ENCODE peak calls at places on chromosomes 4 and X, in seven cellular contexts. One of them, this sample, is unnamed.

GRCh38 chr4:127936974-127937373 is 28.0 kb downstream of the MFSD8 start:
- DNase-seq in ovary: no peak
- DNase-seq in cardiac muscle cell: no peak
- DNase-seq in RWPE1: no peak
- DNase-seq in naive thymus-derived CD4-positive, alpha-beta T cell: no peak
- DNase-seq in A549: no peak
- DNase-seq in aorta: no peak
- DNase-seq in this sample: no peak

GRCh38 chr4:76087007-76087769 is 12.7 kb downstream of the ART3 start:
- DNase-seq in ovary: no peak
- DNase-seq in cardiac muscle cell: peak
- DNase-seq in RWPE1: peak
- DNase-seq in naive thymus-derived CD4-positive, alpha-beta T cell: no peak
- DNase-seq in A549: peak
- DNase-seq in aorta: no peak
- DNase-seq in this sample: peak

GRCh38 chrX:70494441-70494840 is 49.8 kb downstream of the DLG3 start:
- DNase-seq in ovary: no peak
- DNase-seq in cardiac muscle cell: no peak
- DNase-seq in RWPE1: no peak
- DNase-seq in naive thymus-derived CD4-positive, alpha-beta T cell: no peak
- DNase-seq in A549: peak
- DNase-seq in aorta: no peak
- DNase-seq in this sample: no peak

GRCh38 chrX:124346064-124346876 is at the start of gene SH2D1A:
- DNase-seq in ovary: no peak
- DNase-seq in cardiac muscle cell: no peak
- DNase-seq in RWPE1: no peak
- DNase-seq in naive thymus-derived CD4-positive, alpha-beta T cell: peak
- DNase-seq in A549: no peak
- DNase-seq in aorta: no peak
- DNase-seq in this sample: no peak

GRCh38 chr4:70634482-70634881 is 5.9 kb downstream of the ENAM start:
- DNase-seq in ovary: no peak
- DNase-seq in cardiac muscle cell: no peak
- DNase-seq in RWPE1: no peak
- DNase-seq in naive thymus-derived CD4-positive, alpha-beta T cell: no peak
- DNase-seq in A549: no peak
- DNase-seq in aorta: no peak
- DNase-seq in this sample: no peak

GRCh38 chr4:48722509-48723446 is 57.3 kb downstream of the FRYL start:
- DNase-seq in ovary: no peak
- DNase-seq in cardiac muscle cell: no peak
- DNase-seq in RWPE1: no peak
- DNase-seq in naive thymus-derived CD4-positive, alpha-beta T cell: no peak
- DNase-seq in A549: no peak
- DNase-seq in aorta: no peak
- DNase-seq in this sample: no peak

GRCh38 chr4:7691992-7692391 is 247.7 kb downstream of the AFAP1 start:
- DNase-seq in ovary: peak
- DNase-seq in cardiac muscle cell: no peak
- DNase-seq in RWPE1: no peak
- DNase-seq in naive thymus-derived CD4-positive, alpha-beta T cell: no peak
- DNase-seq in A549: no peak
- DNase-seq in aorta: no peak
- DNase-seq in this sample: peak

GRCh38 chr4:8771666-8772065 is 100.0 kb downstream of the HMX1 start:
- DNase-seq in ovary: no peak
- DNase-seq in cardiac muscle cell: no peak
- DNase-seq in RWPE1: no peak
- DNase-seq in naive thymus-derived CD4-positive, alpha-beta T cell: no peak
- DNase-seq in A549: no peak
- DNase-seq in aorta: peak
- DNase-seq in this sample: peak

GRCh38 chrX:30521440-30522182 is 56.0 kb downstream of the TASL start:
- DNase-seq in ovary: no peak
- DNase-seq in cardiac muscle cell: peak
- DNase-seq in RWPE1: peak
- DNase-seq in naive thymus-derived CD4-positive, alpha-beta T cell: no peak
- DNase-seq in A549: no peak
- DNase-seq in aorta: no peak
- DNase-seq in this sample: no peak

GRCh38 chr4:118396881-118397666 is 44.3 kb upstream of the PRSS12 start:
- DNase-seq in ovary: no peak
- DNase-seq in cardiac muscle cell: no peak
- DNase-seq in RWPE1: peak
- DNase-seq in naive thymus-derived CD4-positive, alpha-beta T cell: no peak
- DNase-seq in A549: no peak
- DNase-seq in aorta: no peak
- DNase-seq in this sample: no peak

GRCh38 chr4:144701683-144702233 is 55.8 kb downstream of the HHIP start:
- DNase-seq in ovary: no peak
- DNase-seq in cardiac muscle cell: no peak
- DNase-seq in RWPE1: no peak
- DNase-seq in naive thymus-derived CD4-positive, alpha-beta T cell: no peak
- DNase-seq in A549: no peak
- DNase-seq in aorta: no peak
- DNase-seq in this sample: no peak

GRCh38 chr4:6114601-6115000 is 85.7 kb downstream of the JAKMIP1 start:
- DNase-seq in ovary: no peak
- DNase-seq in cardiac muscle cell: no peak
- DNase-seq in RWPE1: no peak
- DNase-seq in naive thymus-derived CD4-positive, alpha-beta T cell: no peak
- DNase-seq in A549: no peak
- DNase-seq in aorta: no peak
- DNase-seq in this sample: no peak

GRCh38 chr4:54233128-54233696 is 4.1 kb downstream of the PDGFRA start:
- DNase-seq in ovary: peak
- DNase-seq in cardiac muscle cell: peak
- DNase-seq in RWPE1: peak
- DNase-seq in naive thymus-derived CD4-positive, alpha-beta T cell: peak
- DNase-seq in A549: peak
- DNase-seq in aorta: peak
- DNase-seq in this sample: peak

GRCh38 chr4:158094413-158095110 is 78.3 kb downstream of the GASK1B start:
- DNase-seq in ovary: peak
- DNase-seq in cardiac muscle cell: no peak
- DNase-seq in RWPE1: peak
- DNase-seq in naive thymus-derived CD4-positive, alpha-beta T cell: no peak
- DNase-seq in A549: peak
- DNase-seq in aorta: no peak
- DNase-seq in this sample: no peak

GRCh38 chr4:115834441-115834840 is 721.0 kb upstream of the NDST4 start:
- DNase-seq in ovary: no peak
- DNase-seq in cardiac muscle cell: no peak
- DNase-seq in RWPE1: no peak
- DNase-seq in naive thymus-derived CD4-positive, alpha-beta T cell: no peak
- DNase-seq in A549: no peak
- DNase-seq in aorta: no peak
- DNase-seq in this sample: no peak

DNA sequence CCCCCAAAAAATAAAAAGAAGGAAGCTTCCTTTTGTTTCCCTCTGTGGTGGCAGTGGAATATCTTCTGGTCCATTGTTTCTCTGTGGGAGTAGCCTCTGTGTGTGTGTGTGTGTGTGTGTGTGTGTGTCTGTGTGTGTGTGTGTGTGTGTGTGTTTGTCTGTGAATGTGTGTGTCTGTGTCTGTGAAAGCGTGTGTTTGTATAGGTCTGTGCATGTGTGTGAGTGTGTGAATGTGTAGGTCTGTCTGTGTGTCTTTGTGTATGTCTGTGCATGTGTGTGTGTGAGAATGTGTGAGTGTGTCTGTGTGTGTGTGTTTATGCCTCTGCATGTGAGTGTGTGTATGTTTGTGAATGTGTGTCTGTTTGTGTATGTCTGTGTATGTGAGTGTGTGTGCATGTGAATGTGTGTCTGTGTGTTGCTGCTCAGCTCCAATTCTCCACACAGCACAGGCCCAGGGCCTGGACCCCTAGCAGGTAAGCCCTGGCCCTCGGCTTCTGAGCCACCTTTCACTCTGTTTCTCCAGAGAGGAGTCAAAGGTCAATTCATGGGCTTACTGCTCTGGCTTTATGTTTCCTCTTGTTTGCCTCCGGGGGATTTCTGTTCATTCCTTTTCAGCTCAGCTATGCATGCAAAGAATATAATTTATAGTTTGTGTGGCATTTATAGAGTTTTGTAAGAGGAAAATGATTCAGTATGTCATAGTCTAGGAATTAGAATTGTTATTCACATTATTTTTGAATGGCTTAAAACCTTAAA is 89.8 kb downstream of the UCHL1 start:
- DNase-seq in ovary: no peak
- DNase-seq in cardiac muscle cell: no peak
- DNase-seq in RWPE1: peak
- DNase-seq in naive thymus-derived CD4-positive, alpha-beta T cell: no peak
- DNase-seq in A549: no peak
- DNase-seq in aorta: no peak
- DNase-seq in this sample: no peak
- H3K27ac ChIP-seq in ovary: no peak
- H3K27ac ChIP-seq in cardiac muscle cell: no peak
- H3K27ac ChIP-seq in RWPE1: peak
- H3K27ac ChIP-seq in naive thymus-derived CD4-positive, alpha-beta T cell: no peak
- H3K27ac ChIP-seq in A549: peak
- H3K27ac ChIP-seq in aorta: no peak
- H3K27ac ChIP-seq in this sample: no peak

DNA sequence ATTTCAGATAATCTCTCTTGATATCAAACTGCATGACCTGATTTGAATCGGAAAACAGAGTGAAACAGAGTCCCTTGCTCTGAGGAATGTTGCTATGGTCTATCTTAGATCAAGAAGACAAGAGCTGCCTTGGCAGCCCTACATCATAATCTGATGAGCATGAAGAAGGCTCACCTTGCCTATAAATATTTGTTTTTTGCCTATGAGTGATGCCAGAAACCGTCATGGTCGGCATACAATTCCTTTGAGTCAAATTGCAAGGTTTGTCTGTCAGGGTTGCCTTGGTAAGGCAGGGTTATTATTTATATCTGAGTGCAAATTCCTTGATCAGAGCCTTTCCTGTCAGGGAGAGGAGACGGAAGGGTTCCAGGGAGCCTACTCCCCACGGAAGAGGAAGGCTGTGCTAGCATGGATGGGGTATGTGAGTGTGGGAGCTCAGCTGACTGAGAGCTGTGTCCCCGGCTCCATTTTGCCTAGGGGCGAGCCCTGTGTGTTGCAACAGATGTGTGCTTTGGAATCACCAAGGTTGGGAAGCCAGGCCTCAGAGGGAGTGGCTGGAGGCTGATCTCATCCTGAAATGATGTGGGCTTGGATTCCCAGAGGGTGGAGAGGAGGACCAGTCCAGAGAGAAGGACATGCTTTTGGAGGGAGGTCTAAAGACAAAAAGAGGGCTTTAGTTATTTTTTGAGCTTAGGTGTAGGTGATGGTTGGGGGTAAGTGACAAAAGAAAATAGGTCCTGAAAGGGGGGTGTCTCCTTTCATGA is 43.6 kb downstream of the RTL9 start:
- DNase-seq in ovary: no peak
- DNase-seq in cardiac muscle cell: no peak
- DNase-seq in RWPE1: peak
- DNase-seq in naive thymus-derived CD4-positive, alpha-beta T cell: no peak
- DNase-seq in A549: peak
- DNase-seq in aorta: no peak
- DNase-seq in this sample: peak
- H3K27ac ChIP-seq in ovary: no peak
- H3K27ac ChIP-seq in cardiac muscle cell: no peak
- H3K27ac ChIP-seq in RWPE1: peak
- H3K27ac ChIP-seq in naive thymus-derived CD4-positive, alpha-beta T cell: no peak
- H3K27ac ChIP-seq in A549: peak
- H3K27ac ChIP-seq in aorta: no peak
- H3K27ac ChIP-seq in this sample: no peak

DNA sequence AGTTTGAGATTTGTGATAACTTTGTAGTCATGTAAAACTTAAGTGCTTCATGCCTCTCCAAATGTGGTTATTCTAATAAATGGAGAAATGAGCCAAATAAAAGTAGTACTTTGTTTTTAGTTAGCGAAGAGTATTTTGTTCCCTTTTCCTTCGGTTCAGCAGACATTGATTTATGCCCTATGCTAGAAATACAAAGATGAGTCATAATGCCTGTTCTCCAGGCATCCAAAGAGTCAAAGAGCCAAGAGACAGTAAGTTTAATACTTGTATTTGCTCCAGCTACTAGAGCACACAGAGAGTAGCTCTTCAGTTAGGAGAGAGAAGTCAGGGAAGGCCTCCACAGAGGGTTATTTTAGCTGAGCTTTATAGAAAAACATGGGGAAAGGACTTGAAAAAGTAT is 38.8 kb downstream of the PLAC8 start:
- DNase-seq in ovary: no peak
- DNase-seq in cardiac muscle cell: no peak
- DNase-seq in RWPE1: peak
- DNase-seq in naive thymus-derived CD4-positive, alpha-beta T cell: no peak
- DNase-seq in A549: no peak
- DNase-seq in aorta: no peak
- DNase-seq in this sample: no peak
- H3K27ac ChIP-seq in ovary: no peak
- H3K27ac ChIP-seq in cardiac muscle cell: no peak
- H3K27ac ChIP-seq in RWPE1: no peak
- H3K27ac ChIP-seq in naive thymus-derived CD4-positive, alpha-beta T cell: no peak
- H3K27ac ChIP-seq in A549: no peak
- H3K27ac ChIP-seq in aorta: no peak
- H3K27ac ChIP-seq in this sample: no peak

DNA sequence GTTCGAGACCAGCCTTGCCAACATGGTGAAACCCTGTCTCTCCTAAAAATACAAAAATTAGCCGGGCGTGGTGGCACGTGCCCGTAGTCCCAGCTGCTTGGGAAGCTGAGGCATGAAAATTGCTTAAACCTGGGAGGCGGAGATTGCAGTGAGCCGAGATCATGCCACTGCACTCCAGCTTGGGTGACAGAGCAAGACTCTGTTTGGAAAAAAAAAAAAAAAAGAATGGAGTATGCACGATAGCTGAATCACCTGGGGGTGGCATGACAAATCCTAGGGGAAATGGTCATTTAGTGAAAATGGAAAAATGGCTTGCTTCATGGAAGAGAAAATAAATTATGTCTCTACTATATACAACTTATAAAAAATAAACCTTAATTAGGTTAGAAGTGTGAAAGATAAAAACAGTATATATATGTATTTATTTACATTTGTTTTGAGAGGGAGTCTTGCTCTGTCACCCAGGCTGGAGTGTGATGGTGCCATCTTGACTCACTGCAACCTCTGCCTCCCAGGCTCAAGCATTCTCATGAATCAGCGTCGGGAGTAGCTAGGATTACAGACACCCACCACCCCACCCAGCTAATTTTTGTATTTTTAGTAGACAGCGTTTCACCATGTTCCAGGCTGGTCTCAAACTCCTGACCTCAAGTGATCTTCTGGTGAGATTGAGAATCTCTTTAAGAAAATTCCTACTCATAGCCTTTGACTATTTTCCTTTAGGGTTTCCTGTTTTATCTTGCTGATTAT is 19.3 kb upstream of the ING2 start:
- DNase-seq in ovary: no peak
- DNase-seq in cardiac muscle cell: no peak
- DNase-seq in RWPE1: no peak
- DNase-seq in naive thymus-derived CD4-positive, alpha-beta T cell: no peak
- DNase-seq in A549: no peak
- DNase-seq in aorta: no peak
- DNase-seq in this sample: no peak
- H3K27ac ChIP-seq in ovary: no peak
- H3K27ac ChIP-seq in cardiac muscle cell: no peak
- H3K27ac ChIP-seq in RWPE1: no peak
- H3K27ac ChIP-seq in naive thymus-derived CD4-positive, alpha-beta T cell: no peak
- H3K27ac ChIP-seq in A549: no peak
- H3K27ac ChIP-seq in aorta: no peak
- H3K27ac ChIP-seq in this sample: no peak

This sample was measured in left ventricle myocardium inferior.